ENCODE peak calls at places on chromosomes 4 and X, in ten cellular contexts. F is NCI-H1417; W is naive thymus-derived CD8-positive, alpha-beta T cell; D is PC-3; L is HS-27A; T is CD4-positive, alpha-beta T cell; A is nucleus accumbens; P is memory B cell; H is amniotic stem cell; E is activated naive CD4-positive, alpha-beta T cell. Y is an unnamed sample.

GRCh38 chr4:101224358-101225218 is 122.7 kb downstream of the PPP3CA start:
- DNase-seq in F (no peak), W (no peak), D (no peak), L (no peak), T (no peak), A (no peak), P (no peak), H (no peak), E (no peak), Y (no peak)

GRCh38 chr4:145709843-145710242 is 29.9 kb downstream of the C4orf51 start:
- DNase-seq in F (no peak), W (no peak), D (peak; percentile 93), L (peak; percentile 95), T (no peak), A (no peak), P (no peak), H (peak; percentile 54), E (no peak), Y (no peak)

GRCh38 chr4:124044330-124044729 is 647.7 kb downstream of the SPRY1 start:
- DNase-seq in F (no peak), W (no peak), D (no peak), L (no peak), T (no peak), A (no peak), P (no peak), H (no peak), E (no peak), Y (no peak)

GRCh38 chr4:78766650-78767049 is 9.5 kb upstream of the BMP2K start:
- DNase-seq in F (no peak), W (no peak), D (no peak), L (no peak), T (no peak), A (no peak), P (no peak), H (no peak), E (no peak), Y (no peak)

GRCh38 chrX:74420194-74421035 is 878 bp upstream of the SLC16A2 start:
- DNase-seq in F (peak; percentile 77), W (peak; percentile 4), D (peak; percentile 70), L (peak; percentile 19), T (no peak), A (peak; percentile 58), P (peak; percentile 17), H (peak; percentile 51), E (no peak), Y (no peak)

GRCh38 chr4:81786063-81786763 is 314.5 kb upstream of the RASGEF1B start:
- DNase-seq in F (peak; percentile 80), W (no peak), D (no peak), L (no peak), T (no peak), A (no peak), P (no peak), H (no peak), E (no peak), Y (no peak)

GRCh38 chrX:7088968-7089615 is 58.4 kb upstream of the STS start:
- DNase-seq in F (peak; percentile 35), W (peak; percentile 35), D (peak; percentile 28), L (no peak), T (peak; percentile 32), A (no peak), P (peak; percentile 41), H (no peak), E (no peak), Y (peak; percentile 15)

GRCh38 chrX:8504451-8504850 is 39.8 kb downstream of the VCX3B start:
- DNase-seq in F (no peak), W (no peak), D (peak; percentile 72), L (no peak), T (no peak), A (no peak), P (no peak), H (no peak), E (no peak), Y (no peak)

GRCh38 chrX:40105791-40106676 is 8.3 kb upstream of the BCOR start:
- DNase-seq in F (peak; percentile 90), W (peak; percentile 64), D (peak; percentile 63), L (no peak), T (peak; percentile 67), A (peak; percentile 55), P (peak; percentile 38), H (no peak), E (peak; percentile 30), Y (peak; percentile 59)

Y was measured in T-cell.